ENCODE peak calls at places on chromosomes 7 and 10, in ten cellular contexts. O, B, Y, G, L, Z, M, N, W and F are unnamed samples.

GRCh38 chr10:100901051-100901450 is 11.7 kb upstream of the SLF2 start:
- DNase-seq in Z (no peak), W (no peak), M (no peak), G (no peak), Y (no peak), B (no peak), N (no peak), L (no peak), O (no peak), F (no peak)

GRCh38 chr10:52378124-52378523 is 64.0 kb downstream of the DKK1 start:
- DNase-seq in Y (no peak), L (no peak), W (no peak), M (no peak), O (no peak), N (no peak), Z (no peak), B (no peak), G (no peak), F (no peak)

GRCh38 chr7:55127622-55128081 is 108.8 kb downstream of the EGFR start:
- DNase-seq in L (no peak), B (no peak), Y (peak; percentile 60), M (no peak), N (peak; percentile 73), Z (no peak), G (no peak), O (no peak), W (no peak), F (no peak)

GRCh38 chr7:107998150-107998549 is 4.8 kb downstream of the LAMB1 start:
- DNase-seq in N (no peak), O (no peak), G (no peak), Z (no peak), L (no peak), B (no peak), Y (no peak), W (no peak), M (no peak), F (no peak)

GRCh38 chr7:82388138-82388537 is 55.4 kb downstream of the CACNA2D1 start:
- DNase-seq in M (no peak), O (no peak), B (no peak), Y (no peak), W (no peak), G (no peak), L (no peak), Z (no peak), N (no peak), F (no peak)

GRCh38 chr7:29337628-29338116 is 143.1 kb downstream of the CHN2 start:
- DNase-seq in G (no peak), M (no peak), N (no peak), L (no peak), W (no peak), B (no peak), Y (no peak), Z (no peak), O (no peak), F (no peak)

GRCh38 chr7:112018305-112019030 is 187.7 kb downstream of the DOCK4 start:
- DNase-seq in G (no peak), O (no peak), W (no peak), B (no peak), M (no peak), Z (no peak), N (no peak), Y (no peak), L (no peak), F (no peak)

GRCh38 chr7:1109581-1110310 is 21.8 kb downstream of the GPER1 start:
- DNase-seq in W (no peak), O (no peak), Z (no peak), M (no peak), G (peak; percentile 8), B (no peak), N (no peak), Y (no peak), L (no peak), F (no peak)

GRCh38 chr7:24718977-24719491 is 38.2 kb downstream of the GSDME start:
- DNase-seq in B (no peak), G (no peak), Z (no peak), O (no peak), M (no peak), L (no peak), W (no peak), N (no peak), Y (no peak), F (no peak)

GRCh38 chr7:33072471-33072870 is 9.9 kb upstream of the NT5C3A start:
- DNase-seq in Z (peak; percentile 30), L (no peak), Y (no peak), G (no peak), B (no peak), O (peak; percentile 41), N (no peak), M (no peak), W (no peak), F (no peak)

GRCh38 chr10:69655868-69656555 is 26.0 kb downstream of the FAM241B start:
- DNase-seq in B (no peak), M (no peak), Y (no peak), Z (no peak), G (no peak), O (no peak), L (no peak), W (no peak), N (no peak), F (no peak)

GRCh38 chr10:81179805-81180452 is 642.2 kb downstream of the SH2D4B start:
- DNase-seq in W (peak; percentile 29), O (no peak), G (no peak), B (no peak), Y (peak; percentile 10), N (peak; percentile 33), M (no peak), Z (no peak), L (no peak), F (no peak)

GRCh38 chr10:122142652-122143237 is 128.4 kb upstream of the BTBD16 start:
- DNase-seq in L (no peak), W (peak; percentile 76), O (no peak), G (peak; percentile 56), N (peak; percentile 53), M (peak; percentile 61), B (no peak), Y (no peak), Z (no peak), F (peak; percentile 81)

GRCh38 chr10:128817636-128818035 is 649.4 kb upstream of the MGMT start:
- DNase-seq in O (no peak), B (no peak), N (no peak), G (no peak), Z (no peak), L (no peak), M (no peak), W (no peak), Y (no peak), F (no peak)

GRCh38 chr10:113895018-113895417 is 40.6 kb downstream of the NHLRC2 start:
- DNase-seq in B (no peak), G (no peak), O (no peak), L (no peak), Z (peak; percentile 83), N (no peak), W (no peak), Y (no peak), M (no peak), F (no peak)

DNA sequence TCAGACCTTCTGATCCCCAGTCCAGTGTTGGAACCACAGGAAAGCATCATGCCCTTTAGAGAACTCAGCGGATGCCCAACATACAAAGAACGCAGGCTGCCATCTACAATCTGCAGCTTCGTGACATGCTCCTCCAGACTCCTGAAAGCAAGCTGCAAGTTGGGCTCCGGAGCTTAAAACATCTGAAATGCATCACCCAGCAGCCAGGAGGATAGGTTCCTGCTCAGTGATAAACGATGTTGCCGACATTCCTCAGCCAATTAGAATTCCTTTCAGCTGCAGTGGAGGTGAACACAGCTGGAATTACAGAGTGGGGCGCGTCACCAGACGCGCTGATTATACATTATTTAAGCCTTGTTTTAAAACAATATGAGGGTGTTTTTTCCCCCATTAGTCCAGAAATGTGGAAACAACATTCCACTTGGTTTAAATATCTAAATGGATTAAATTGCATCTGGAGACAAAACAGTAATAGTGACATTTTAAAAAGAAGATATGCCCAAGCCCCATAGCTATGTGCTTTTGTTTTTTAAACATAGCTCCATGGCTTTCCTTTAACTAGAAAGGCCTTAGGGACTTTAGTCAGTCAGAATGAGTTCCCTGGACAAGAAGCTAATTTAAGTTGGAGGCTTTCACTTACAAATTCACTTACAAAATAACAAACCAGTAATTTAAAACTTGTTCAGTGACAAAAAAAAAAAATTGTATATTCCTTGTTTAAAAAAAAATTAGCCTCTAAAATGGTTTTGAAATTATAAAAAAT is 6.3 kb downstream of the SMURF1 start:
- DNase-seq in Y (no peak), W (peak; percentile 14), G (no peak), L (no peak), Z (no peak), B (no peak), O (no peak), N (no peak), M (peak; percentile 17), F (no peak)
- TF ChIP-seq CTCF in Y (no peak), W (no peak), G (peak; percentile 24), L (no peak), Z (no peak), B (no peak), O (no peak), N (no peak), M (no peak), F (no peak)

GRCh38 chr7:102292813-102293798 is 6.4 kb downstream of the SH2B2 start:
- DNase-seq in G (no peak), B (no peak), W (no peak), L (no peak), O (no peak), Z (no peak), M (no peak), Y (no peak), N (no peak), F (peak; percentile 60)
- TF ChIP-seq CTCF in G (no peak), B (no peak), W (no peak), L (no peak), O (no peak), Z (no peak), M (no peak), Y (no peak), N (no peak), F (no peak)

GRCh38 chr7:80453699-80454340 is 58.0 kb downstream of the GNAT3 start:
- DNase-seq in L (no peak), Y (no peak), M (no peak), B (peak; percentile 19), W (no peak), G (no peak), O (no peak), Z (peak; percentile 17), N (no peak), F (no peak)
- TF ChIP-seq CTCF in L (no peak), Y (no peak), M (peak; percentile 71), B (peak; percentile 30), W (peak; percentile 29), G (peak; percentile 66), O (peak; percentile 13), Z (peak; percentile 81), N (peak; percentile 21), F (peak; percentile 60)

DNA sequence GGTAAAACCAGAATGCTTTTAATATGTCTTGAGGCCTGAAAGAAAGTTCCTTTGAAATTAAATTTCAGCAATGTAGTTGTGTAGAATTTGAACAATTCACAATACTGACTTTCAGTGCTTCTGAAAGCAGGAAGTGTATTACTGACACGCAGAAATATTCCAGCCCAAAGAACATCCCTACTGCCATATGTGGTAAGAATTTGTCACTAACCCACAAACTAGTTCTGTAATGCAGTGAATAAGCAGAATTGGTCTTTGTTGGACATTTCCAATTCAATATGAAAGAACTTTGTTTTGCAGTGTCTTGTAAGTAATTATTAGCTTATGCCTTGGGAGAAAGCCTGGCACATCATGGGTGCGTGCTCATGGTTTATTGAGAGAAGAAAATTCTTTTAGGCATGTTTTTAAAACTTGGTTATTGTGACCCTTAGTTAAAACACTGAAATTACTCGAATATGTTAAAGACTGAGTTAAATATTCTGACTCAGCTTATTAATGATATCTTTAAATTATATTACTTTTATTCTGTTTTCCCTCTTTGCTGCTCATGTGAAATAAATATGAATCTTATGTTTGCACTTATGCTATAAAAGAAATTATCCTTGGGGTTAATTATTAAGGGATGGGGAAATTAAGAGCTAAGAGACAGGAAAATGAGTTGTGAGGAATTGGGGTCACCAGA is 33.4 kb downstream of the PTPN12 start:
- DNase-seq in B (no peak), G (no peak), Z (no peak), N (no peak), O (peak; percentile 44), L (no peak), W (no peak), M (no peak), Y (no peak), F (no peak)
- TF ChIP-seq CTCF in B (no peak), G (no peak), Z (no peak), N (no peak), O (no peak), L (no peak), W (no peak), M (no peak), Y (no peak), F (no peak)